ENCODE peak calls at places on chromosomes 1 and 21, in five cellular contexts. Y is NCI-H446 treated with DMSO at 0.1 percent for 48 hours, M is astrocyte of the spinal cord, O is AG04450, X is HT-29. W is an unnamed sample.

GRCh38 chr1:241998412-241998921 is 431 bp downstream of the MAP1LC3C start:
- DNase-seq in Y (no peak), M (peak; percentile 84), O (peak; percentile 38), X (peak; percentile 64), W (peak; percentile 40)

GRCh38 chr1:201015551-201016091 is 7.9 kb downstream of the KIF21B start:
- DNase-seq in Y (no peak), M (no peak), O (no peak), X (peak; percentile 25), W (no peak)

GRCh38 chr1:240602189-240602588 is 9.8 kb downstream of the GREM2 start:
- DNase-seq in Y (no peak), M (peak; percentile 43), O (no peak), X (no peak), W (no peak)

GRCh38 chr1:206511362-206512064 is 4.2 kb downstream of the RASSF5 start:
- DNase-seq in Y (no peak), M (no peak), O (no peak), X (no peak), W (no peak)

GRCh38 chr1:150765229-150765976 is at the start of gene CTSS:
- DNase-seq in Y (no peak), M (peak; percentile 17), O (no peak), X (peak; percentile 43), W (peak; percentile 2)

GRCh38 chr1:55235722-55236121 is 20.6 kb upstream of the USP24 start:
- DNase-seq in Y (no peak), M (peak; percentile 80), O (peak; percentile 29), X (no peak), W (no peak)

GRCh38 chr1:9331558-9332346 is 39.1 kb downstream of the SPSB1 start:
- DNase-seq in Y (no peak), M (no peak), O (no peak), X (no peak), W (no peak)

GRCh38 chr21:22855581-22855980 is 1857.4 kb downstream of the NCAM2 start:
- DNase-seq in Y (no peak), M (no peak), O (no peak), X (no peak), W (no peak)

GRCh38 chr1:24968941-24969585 is 39.0 kb upstream of the RUNX3 start:
- DNase-seq in Y (no peak), M (no peak), O (no peak), X (peak; percentile 52), W (no peak)

GRCh38 chr1:188027613-188028012 is 1198.9 kb downstream of the PLA2G4A start:
- DNase-seq in Y (peak; percentile 16), M (peak; percentile 87), O (peak; percentile 69), X (no peak), W (peak; percentile 17)

GRCh38 chr1:151175036-151175741 is 592 bp downstream of the TMOD4 start:
- DNase-seq in Y (no peak), M (no peak), O (no peak), X (no peak), W (no peak)

GRCh38 chr1:118791094-118791691 is 196.9 kb downstream of the TBX15 start:
- DNase-seq in Y (no peak), M (no peak), O (no peak), X (no peak), W (no peak)

GRCh38 chr1:149845416-149845815 is 54.0 kb upstream of the BOLA1 start:
- DNase-seq in Y (no peak), M (no peak), O (no peak), X (peak; percentile 33), W (no peak)

GRCh38 chr1:157213836-157214235 is 75.6 kb upstream of the ETV3 start:
- DNase-seq in Y (no peak), M (no peak), O (no peak), X (no peak), W (no peak)